ENCODE peak calls at places on chromosomes 11 and 22, in seven cellular contexts. One of them, this sample, is unnamed.

GRCh38 chr11:132220464-132220863 is 850.0 kb downstream of the NTM start:
- DNase-seq in omental fat pad: no peak
- DNase-seq in RWPE1: no peak
- DNase-seq in HFF-Myc: peak; percentile 62
- DNase-seq in IMR-90: peak; percentile 74
- DNase-seq in astrocyte: peak; percentile 91
- DNase-seq in nephron progenitor cell: no peak
- DNase-seq in this sample: no peak

GRCh38 chr11:112175596-112175947 is 260 bp downstream of the BCO2 start:
- DNase-seq in nephron progenitor cell: no peak
- DNase-seq in astrocyte: no peak
- DNase-seq in omental fat pad: no peak
- DNase-seq in RWPE1: no peak
- DNase-seq in HFF-Myc: no peak
- DNase-seq in IMR-90: no peak
- DNase-seq in this sample: no peak

GRCh38 chr11:10866893-10867331 is 9.1 kb upstream of the ZBED5 start:
- DNase-seq in omental fat pad: no peak
- DNase-seq in HFF-Myc: no peak
- DNase-seq in IMR-90: peak; percentile 87
- DNase-seq in nephron progenitor cell: no peak
- DNase-seq in RWPE1: no peak
- DNase-seq in astrocyte: peak; percentile 93
- DNase-seq in this sample: no peak

GRCh38 chr11:44575288-44575672 is 9.8 kb downstream of the CD82 start:
- DNase-seq in RWPE1: peak; percentile 36
- DNase-seq in IMR-90: peak; percentile 90
- DNase-seq in HFF-Myc: no peak
- DNase-seq in omental fat pad: no peak
- DNase-seq in astrocyte: peak; percentile 72
- DNase-seq in nephron progenitor cell: no peak
- DNase-seq in this sample: no peak

GRCh38 chr11:2300936-2301630 is 635 bp downstream of the C11orf21 start:
- DNase-seq in astrocyte: no peak
- DNase-seq in nephron progenitor cell: no peak
- DNase-seq in RWPE1: no peak
- DNase-seq in IMR-90: no peak
- DNase-seq in HFF-Myc: no peak
- DNase-seq in omental fat pad: peak; percentile 17
- DNase-seq in this sample: no peak

GRCh38 chr22:47160781-47161520 is 398.5 kb downstream of the TBC1D22A start:
- DNase-seq in IMR-90: no peak
- DNase-seq in HFF-Myc: no peak
- DNase-seq in RWPE1: no peak
- DNase-seq in astrocyte: no peak
- DNase-seq in nephron progenitor cell: no peak
- DNase-seq in omental fat pad: no peak
- DNase-seq in this sample: peak; percentile 26

GRCh38 chr11:2670541-2671100 is 29.2 kb downstream of the KCNQ1OT1 start:
- DNase-seq in RWPE1: no peak
- DNase-seq in HFF-Myc: no peak
- DNase-seq in omental fat pad: no peak
- DNase-seq in IMR-90: no peak
- DNase-seq in nephron progenitor cell: no peak
- DNase-seq in astrocyte: no peak
- DNase-seq in this sample: peak; percentile 13

GRCh38 chr11:92376146-92376599 is 151.6 kb downstream of the FAT3 start:
- DNase-seq in RWPE1: no peak
- DNase-seq in omental fat pad: no peak
- DNase-seq in HFF-Myc: no peak
- DNase-seq in nephron progenitor cell: no peak
- DNase-seq in astrocyte: peak; percentile 93
- DNase-seq in IMR-90: peak; percentile 83
- DNase-seq in this sample: no peak

GRCh38 chr11:74846770-74847169 is 98.1 kb downstream of the RNF169 start:
- DNase-seq in omental fat pad: no peak
- DNase-seq in astrocyte: no peak
- DNase-seq in RWPE1: peak; percentile 22
- DNase-seq in IMR-90: no peak
- DNase-seq in HFF-Myc: no peak
- DNase-seq in nephron progenitor cell: no peak
- DNase-seq in this sample: no peak

GRCh38 chr11:64799925-64800632 is 2.9 kb downstream of the MAP4K2 start:
- DNase-seq in nephron progenitor cell: no peak
- DNase-seq in omental fat pad: no peak
- DNase-seq in IMR-90: no peak
- DNase-seq in RWPE1: no peak
- DNase-seq in HFF-Myc: no peak
- DNase-seq in astrocyte: no peak
- DNase-seq in this sample: no peak

GRCh38 chr11:28559497-28559896 is 451.3 kb downstream of the METTL15 start:
- DNase-seq in RWPE1: no peak
- DNase-seq in HFF-Myc: no peak
- DNase-seq in omental fat pad: no peak
- DNase-seq in nephron progenitor cell: no peak
- DNase-seq in IMR-90: peak; percentile 83
- DNase-seq in astrocyte: peak; percentile 86
- DNase-seq in this sample: peak; percentile 48

GRCh38 chr22:50307891-50308596 is 598 bp upstream of the PLXNB2 start:
- DNase-seq in nephron progenitor cell: no peak
- DNase-seq in IMR-90: no peak
- DNase-seq in HFF-Myc: no peak
- DNase-seq in astrocyte: no peak
- DNase-seq in RWPE1: no peak
- DNase-seq in omental fat pad: no peak
- DNase-seq in this sample: no peak

GRCh38 chr22:27866136-27867091 is 52.6 kb downstream of the PITPNB start:
- DNase-seq in HFF-Myc: peak; percentile 70
- DNase-seq in omental fat pad: no peak
- DNase-seq in nephron progenitor cell: no peak
- DNase-seq in RWPE1: peak; percentile 71
- DNase-seq in astrocyte: peak; percentile 93
- DNase-seq in IMR-90: peak; percentile 99
- DNase-seq in this sample: no peak

GRCh38 chr11:58525037-58525614 is 17.2 kb upstream of the OR5B21 start:
- DNase-seq in HFF-Myc: no peak
- DNase-seq in omental fat pad: no peak
- DNase-seq in astrocyte: no peak
- DNase-seq in IMR-90: no peak
- DNase-seq in RWPE1: no peak
- DNase-seq in nephron progenitor cell: no peak
- DNase-seq in this sample: no peak

GRCh38 chr11:35963911-35964310 is 20.0 kb downstream of the LDLRAD3 start:
- DNase-seq in nephron progenitor cell: no peak
- DNase-seq in omental fat pad: no peak
- DNase-seq in IMR-90: no peak
- DNase-seq in astrocyte: no peak
- DNase-seq in RWPE1: no peak
- DNase-seq in HFF-Myc: no peak
- DNase-seq in this sample: no peak

GRCh38 chr11:30440510-30440909 is 117.6 kb downstream of the ARL14EP start:
- DNase-seq in nephron progenitor cell: no peak
- DNase-seq in IMR-90: no peak
- DNase-seq in omental fat pad: no peak
- DNase-seq in astrocyte: no peak
- DNase-seq in HFF-Myc: no peak
- DNase-seq in RWPE1: no peak
- DNase-seq in this sample: no peak

GRCh38 chr22:35533365-35534029 is 7.1 kb upstream of the RASD2 start:
- DNase-seq in IMR-90: no peak
- DNase-seq in astrocyte: no peak
- DNase-seq in HFF-Myc: no peak
- DNase-seq in nephron progenitor cell: no peak
- DNase-seq in omental fat pad: no peak
- DNase-seq in RWPE1: no peak
- DNase-seq in this sample: no peak

GRCh38 chr11:132852361-132852760 is 679.9 kb downstream of the OPCML start:
- DNase-seq in nephron progenitor cell: no peak
- DNase-seq in IMR-90: no peak
- DNase-seq in RWPE1: no peak
- DNase-seq in omental fat pad: no peak
- DNase-seq in HFF-Myc: no peak
- DNase-seq in astrocyte: no peak
- DNase-seq in this sample: no peak

GRCh38 chr11:129277216-129277838 is 85.2 kb upstream of the ARHGAP32 start:
- DNase-seq in RWPE1: peak; percentile 8
- DNase-seq in HFF-Myc: no peak
- DNase-seq in IMR-90: peak; percentile 20
- DNase-seq in astrocyte: no peak
- DNase-seq in nephron progenitor cell: no peak
- DNase-seq in omental fat pad: no peak
- DNase-seq in this sample: no peak

GRCh38 chr22:50009765-50010675 is 2.5 kb downstream of the IL17REL start:
- DNase-seq in HFF-Myc: no peak
- DNase-seq in nephron progenitor cell: peak; percentile 2
- DNase-seq in IMR-90: no peak
- DNase-seq in omental fat pad: no peak
- DNase-seq in RWPE1: no peak
- DNase-seq in astrocyte: no peak
- DNase-seq in this sample: peak; percentile 36

GRCh38 chr11:12581923-12582322 is 92.3 kb upstream of the TEAD1 start:
- DNase-seq in astrocyte: peak; percentile 94
- DNase-seq in omental fat pad: no peak
- DNase-seq in HFF-Myc: no peak
- DNase-seq in IMR-90: peak; percentile 88
- DNase-seq in nephron progenitor cell: no peak
- DNase-seq in RWPE1: peak; percentile 62
- DNase-seq in this sample: peak; percentile 58

GRCh38 chr11:131025020-131025419 is 108.7 kb upstream of the SNX19 start:
- DNase-seq in HFF-Myc: peak; percentile 42
- DNase-seq in nephron progenitor cell: peak; percentile 15
- DNase-seq in astrocyte: peak; percentile 52
- DNase-seq in IMR-90: peak; percentile 72
- DNase-seq in omental fat pad: no peak
- DNase-seq in RWPE1: peak; percentile 32
- DNase-seq in this sample: peak; percentile 72
- TF ChIP-seq CTCF in HFF-Myc: peak; percentile 67
- TF ChIP-seq CTCF in nephron progenitor cell: peak; percentile 51
- TF ChIP-seq CTCF in astrocyte: peak; percentile 76
- TF ChIP-seq CTCF in IMR-90: peak; percentile 81
- TF ChIP-seq CTCF in omental fat pad: no peak
- TF ChIP-seq CTCF in RWPE1: no peak
- TF ChIP-seq CTCF in this sample: peak; percentile 84

DNA sequence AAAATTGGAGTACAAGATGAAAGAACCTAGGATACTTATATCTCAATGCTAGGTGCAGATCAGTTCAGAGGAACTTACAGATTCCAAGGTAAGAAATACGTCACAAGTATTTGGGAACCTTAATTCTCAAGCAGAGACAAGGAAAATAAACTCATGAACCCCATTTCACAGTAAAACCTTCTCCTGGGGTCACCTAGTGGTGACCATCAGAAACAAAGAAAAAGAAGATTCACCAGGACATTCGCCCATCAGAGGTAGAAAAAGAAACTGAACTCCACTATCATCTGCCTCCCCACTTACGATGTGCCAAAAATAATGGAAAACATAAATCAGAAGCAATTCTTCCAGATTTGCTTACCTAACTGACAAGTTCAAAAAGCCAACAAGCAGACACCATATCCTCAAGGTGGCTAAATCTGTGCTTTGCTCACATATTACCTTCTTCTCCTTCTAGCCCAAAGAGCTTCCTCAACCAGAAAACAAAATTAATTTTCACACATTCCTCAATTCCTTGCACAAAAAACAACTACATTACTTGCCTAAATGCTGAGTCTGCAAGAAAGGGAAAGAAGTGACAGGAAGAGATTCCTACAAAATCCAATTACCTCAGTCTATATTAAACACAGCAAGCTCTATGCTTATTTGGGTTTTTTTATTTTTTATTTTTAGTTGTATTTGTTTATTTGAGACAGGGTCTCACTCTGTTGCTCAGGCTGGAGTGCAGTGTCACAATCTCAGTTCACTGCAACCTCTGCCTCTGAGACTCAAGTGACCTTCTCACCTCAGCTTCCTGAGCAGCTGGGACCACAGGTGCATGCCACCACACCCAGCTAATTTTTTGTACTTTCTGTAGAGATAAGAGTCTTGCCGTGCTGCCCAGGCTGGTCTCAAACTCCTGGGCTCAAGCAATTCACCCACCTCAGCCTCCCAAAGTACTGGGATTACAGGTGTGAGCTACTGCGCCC is 4.7 kb downstream of the DENND5A start:
- DNase-seq in nephron progenitor cell: no peak
- DNase-seq in RWPE1: no peak
- DNase-seq in astrocyte: no peak
- DNase-seq in HFF-Myc: no peak
- DNase-seq in IMR-90: no peak
- DNase-seq in omental fat pad: no peak
- DNase-seq in this sample: no peak
- TF ChIP-seq CTCF in nephron progenitor cell: no peak
- TF ChIP-seq CTCF in RWPE1: peak; percentile 26
- TF ChIP-seq CTCF in astrocyte: peak; percentile 24
- TF ChIP-seq CTCF in HFF-Myc: peak; percentile 20
- TF ChIP-seq CTCF in IMR-90: no peak
- TF ChIP-seq CTCF in omental fat pad: no peak
- TF ChIP-seq CTCF in this sample: peak; percentile 68

GRCh38 chr22:23774922-23775436 is 2.3 kb downstream of the MMP11 start:
- DNase-seq in IMR-90: peak; percentile 33
- DNase-seq in RWPE1: no peak
- DNase-seq in HFF-Myc: no peak
- DNase-seq in omental fat pad: no peak
- DNase-seq in nephron progenitor cell: no peak
- DNase-seq in astrocyte: peak; percentile 65
- DNase-seq in this sample: peak; percentile 74
- TF ChIP-seq CTCF in IMR-90: no peak
- TF ChIP-seq CTCF in RWPE1: no peak
- TF ChIP-seq CTCF in HFF-Myc: no peak
- TF ChIP-seq CTCF in omental fat pad: no peak
- TF ChIP-seq CTCF in nephron progenitor cell: no peak
- TF ChIP-seq CTCF in astrocyte: no peak
- TF ChIP-seq CTCF in this sample: no peak

DNA sequence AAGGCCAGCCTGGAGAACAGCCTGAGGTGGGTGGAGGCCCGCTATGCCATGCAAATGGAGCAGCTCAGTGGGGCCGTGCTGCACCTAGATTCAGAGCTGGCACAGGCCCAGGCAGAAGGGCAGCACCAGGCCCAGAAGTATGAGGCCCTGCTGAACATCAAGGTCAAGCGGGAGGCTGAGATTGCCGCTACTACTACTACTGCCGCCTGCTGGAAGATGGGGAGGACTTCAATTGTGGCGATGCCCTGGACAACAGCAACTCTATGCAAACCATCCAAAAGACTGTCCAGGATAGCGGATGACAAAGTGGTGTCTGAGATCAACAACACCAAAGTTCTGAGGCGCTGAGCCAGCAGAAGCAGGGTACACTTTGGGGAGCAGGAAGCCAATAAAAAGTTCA is 3.1 kb upstream of the TMEM218 start:
- DNase-seq in IMR-90: no peak
- DNase-seq in omental fat pad: no peak
- DNase-seq in astrocyte: no peak
- DNase-seq in RWPE1: no peak
- DNase-seq in HFF-Myc: no peak
- DNase-seq in nephron progenitor cell: no peak
- DNase-seq in this sample: peak; percentile 84
- TF ChIP-seq CTCF in IMR-90: peak; percentile 1
- TF ChIP-seq CTCF in omental fat pad: no peak
- TF ChIP-seq CTCF in astrocyte: no peak
- TF ChIP-seq CTCF in RWPE1: no peak
- TF ChIP-seq CTCF in HFF-Myc: peak; percentile 43
- TF ChIP-seq CTCF in nephron progenitor cell: no peak
- TF ChIP-seq CTCF in this sample: peak; percentile 75

GRCh38 chr11:18844753-18845367 is 53.3 kb upstream of the PTPN5 start:
- DNase-seq in astrocyte: peak; percentile 26
- DNase-seq in omental fat pad: no peak
- DNase-seq in RWPE1: peak; percentile 44
- DNase-seq in HFF-Myc: peak; percentile 12
- DNase-seq in nephron progenitor cell: no peak
- DNase-seq in IMR-90: peak; percentile 33
- DNase-seq in this sample: no peak
- TF ChIP-seq CTCF in astrocyte: peak; percentile 55
- TF ChIP-seq CTCF in omental fat pad: no peak
- TF ChIP-seq CTCF in RWPE1: peak; percentile 57
- TF ChIP-seq CTCF in HFF-Myc: peak; percentile 69
- TF ChIP-seq CTCF in nephron progenitor cell: peak; percentile 57
- TF ChIP-seq CTCF in IMR-90: peak; percentile 48
- TF ChIP-seq CTCF in this sample: peak; percentile 86

This sample was measured in endodermal cell.